ENCODE peak calls at places on chromosomes 7 and 10, in seven cellular contexts. E is transverse colon, F is mesothelial cell of epicardium, K is Peyer's patch, P is pancreas, G is fibroblast of lung, Y is AG10803. J is an unnamed sample.

GRCh38 chr7:5525271-5526189 is 101.9 kb upstream of the TNRC18 start:
- DNase-seq in E (peak), P (no peak), Y (peak), K (no peak), F (no peak), G (peak), J (no peak)

GRCh38 chr7:68176974-68177373 is 1180.3 kb downstream of the TYW1 start:
- DNase-seq in F (peak), K (no peak), E (no peak), P (no peak), Y (peak), G (peak), J (peak)

GRCh38 chr7:23863209-23863798 is 153.3 kb downstream of the STK31 start:
- DNase-seq in F (no peak), G (peak), P (no peak), Y (peak), E (no peak), K (no peak), J (no peak)

GRCh38 chr10:49297818-49298665 is 928 bp upstream of the C10orf71 start:
- DNase-seq in G (no peak), F (no peak), K (no peak), Y (no peak), E (no peak), P (no peak), J (no peak)

GRCh38 chr10:89466599-89467035 is 52.2 kb downstream of the IFIT5 start:
- DNase-seq in P (no peak), F (peak), E (no peak), K (no peak), Y (peak), G (peak), J (no peak)

GRCh38 chr7:134179321-134179720 is 52.2 kb downstream of the LRGUK start:
- DNase-seq in E (no peak), F (no peak), P (no peak), G (no peak), K (no peak), Y (no peak), J (no peak)

GRCh38 chr7:101941481-101942383 is 124.3 kb downstream of the CUX1 start:
- DNase-seq in G (peak), F (no peak), P (no peak), E (peak), Y (peak), K (no peak), J (no peak)

GRCh38 chr7:24834150-24834798 is 77.0 kb upstream of the GSDME start:
- DNase-seq in E (peak), K (peak), P (no peak), G (no peak), F (no peak), Y (no peak), J (no peak)

GRCh38 chr7:92634125-92634710 is 44.0 kb upstream of the FAM133B start:
- DNase-seq in G (peak), F (no peak), E (no peak), Y (peak), K (no peak), P (no peak), J (no peak)

GRCh38 chr10:50567384-50567783 is 56.4 kb downstream of the SGMS1 start:
- DNase-seq in F (no peak), E (no peak), K (no peak), G (no peak), Y (no peak), P (peak), J (no peak)

GRCh38 chr7:73703985-73704639 is 15.4 kb downstream of the STX1A start:
- DNase-seq in P (peak), F (peak), E (peak), G (peak), K (peak), Y (no peak), J (peak)

GRCh38 chr10:7003821-7004220 is 407.0 kb downstream of the SFMBT2 start:
- DNase-seq in Y (no peak), P (no peak), E (no peak), G (no peak), F (no peak), K (no peak), J (no peak)

GRCh38 chr7:149877890-149878522 is 4.2 kb downstream of the ATP6V0E2 start:
- DNase-seq in K (no peak), F (no peak), E (no peak), P (peak), G (no peak), Y (no peak), J (no peak)

GRCh38 chr10:74419491-74420466 is 268.8 kb downstream of the ADK start:
- DNase-seq in E (peak), K (no peak), G (peak), Y (peak), P (no peak), F (no peak), J (no peak)

GRCh38 chr7:131488361-131488760 is 68.1 kb downstream of the PODXL start:
- DNase-seq in E (no peak), P (no peak), Y (no peak), G (no peak), F (no peak), K (no peak), J (no peak)
- TF ChIP-seq CTCF in E (peak), P (no peak), Y (peak), G (peak), F (peak), K (no peak), J (peak)

GRCh38 chr10:12252882-12253546 is 57.0 kb downstream of the CDC123 start:
- DNase-seq in K (peak), P (no peak), E (peak), F (no peak), G (peak), Y (peak), J (no peak)

GRCh38 chr10:12255048-12255447 is 59.1 kb downstream of the CDC123 start:
- DNase-seq in K (no peak), G (no peak), Y (no peak), P (no peak), E (no peak), F (no peak), J (no peak)

GRCh38 chr10:12250181-12250580 is 54.2 kb downstream of the CDC123 start:
- DNase-seq in F (no peak), E (no peak), K (no peak), P (no peak), G (no peak), Y (no peak), J (no peak)

DNA sequence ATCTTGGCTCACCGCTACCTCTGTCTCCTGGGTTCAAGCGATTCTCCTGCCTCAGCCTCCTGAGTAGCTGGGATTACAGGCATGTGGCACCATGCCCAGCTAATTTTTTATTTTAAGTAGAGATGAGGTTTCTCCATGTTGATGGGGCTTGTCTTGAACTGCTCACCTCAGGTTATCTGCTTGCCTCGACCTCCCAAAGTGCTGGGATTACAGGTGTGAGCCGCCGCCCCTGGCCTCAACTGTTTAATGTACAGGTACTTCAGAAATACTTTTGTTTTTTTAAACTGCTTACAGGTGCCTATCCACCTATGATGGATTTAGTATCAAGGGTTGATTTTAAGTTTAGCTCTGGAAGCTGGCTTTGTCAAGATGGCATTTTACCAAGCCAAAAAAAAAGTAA is 55.6 kb downstream of the CDC123 start:
- DNase-seq in P (no peak), Y (no peak), E (no peak), F (no peak), K (no peak), G (no peak), J (no peak)
- TF ChIP-seq CTCF in P (no peak), Y (no peak), E (no peak), F (no peak), K (no peak), G (no peak), J (no peak)

DNA sequence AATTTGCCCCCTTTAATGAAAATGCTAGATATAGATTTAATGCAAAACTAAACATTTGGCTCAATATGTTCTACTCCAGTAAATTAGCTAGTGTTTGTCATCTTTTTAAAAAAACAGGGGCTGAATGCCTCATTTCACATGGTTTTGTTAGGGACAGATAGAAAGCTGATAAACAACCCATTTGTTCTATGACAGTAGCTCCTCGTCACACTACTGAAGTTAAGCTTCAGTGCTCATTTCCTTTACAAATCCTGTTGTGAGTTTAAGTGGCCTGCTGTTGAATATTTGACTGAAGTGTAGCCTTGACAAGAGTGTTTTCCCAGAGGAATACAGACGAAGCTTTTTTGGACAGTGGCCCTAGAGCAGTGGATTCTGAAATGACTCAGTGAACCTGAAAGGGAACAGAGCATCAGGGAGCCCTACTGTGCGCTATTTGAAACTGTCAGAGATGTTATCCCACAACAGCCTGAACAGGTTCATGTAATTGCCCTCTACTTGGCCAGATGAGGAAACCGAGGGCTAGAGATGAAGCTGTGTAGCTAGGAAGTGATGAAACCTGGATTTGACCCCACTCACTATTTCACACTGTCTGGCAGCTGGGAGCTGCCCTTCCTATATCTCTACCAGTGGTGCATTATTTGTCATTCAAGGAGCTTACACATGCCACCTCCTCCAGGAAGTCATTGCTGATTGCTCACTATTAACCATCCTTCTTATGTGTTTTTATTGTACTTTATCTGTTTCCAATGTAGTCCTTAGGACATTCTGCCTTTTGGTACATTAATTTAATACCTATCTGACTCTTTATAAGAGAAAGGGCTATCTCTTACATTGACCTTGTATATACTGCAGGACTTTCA is 30.8 kb downstream of the HHEX start:
- DNase-seq in F (no peak), Y (no peak), K (no peak), G (no peak), P (no peak), E (no peak), J (no peak)
- TF ChIP-seq CTCF in F (no peak), Y (no peak), K (no peak), G (no peak), P (no peak), E (no peak), J (no peak)

GRCh38 chr7:29807179-29807841 is 1.0 kb downstream of the WIPF3 start:
- DNase-seq in Y (peak), E (peak), G (no peak), P (peak), K (no peak), F (peak), J (peak)
- TF ChIP-seq CTCF in Y (no peak), E (peak), G (no peak), P (no peak), K (no peak), F (no peak), J (peak)

GRCh38 chr10:35881320-35881719 is 239.2 kb upstream of the FZD8 start:
- DNase-seq in P (no peak), G (no peak), Y (no peak), E (no peak), F (no peak), K (no peak), J (no peak)

GRCh38 chr10:35885076-35885475 is 243.0 kb upstream of the FZD8 start:
- DNase-seq in G (no peak), F (no peak), K (no peak), Y (no peak), P (no peak), E (no peak), J (no peak)

GRCh38 chr10:35884657-35885071 is 242.6 kb upstream of the FZD8 start:
- DNase-seq in P (no peak), E (no peak), Y (no peak), G (no peak), K (no peak), F (no peak), J (no peak)

GRCh38 chr10:35887686-35888085 is 245.6 kb upstream of the FZD8 start:
- DNase-seq in G (no peak), P (no peak), Y (no peak), F (no peak), E (peak), K (no peak), J (no peak)

DNA sequence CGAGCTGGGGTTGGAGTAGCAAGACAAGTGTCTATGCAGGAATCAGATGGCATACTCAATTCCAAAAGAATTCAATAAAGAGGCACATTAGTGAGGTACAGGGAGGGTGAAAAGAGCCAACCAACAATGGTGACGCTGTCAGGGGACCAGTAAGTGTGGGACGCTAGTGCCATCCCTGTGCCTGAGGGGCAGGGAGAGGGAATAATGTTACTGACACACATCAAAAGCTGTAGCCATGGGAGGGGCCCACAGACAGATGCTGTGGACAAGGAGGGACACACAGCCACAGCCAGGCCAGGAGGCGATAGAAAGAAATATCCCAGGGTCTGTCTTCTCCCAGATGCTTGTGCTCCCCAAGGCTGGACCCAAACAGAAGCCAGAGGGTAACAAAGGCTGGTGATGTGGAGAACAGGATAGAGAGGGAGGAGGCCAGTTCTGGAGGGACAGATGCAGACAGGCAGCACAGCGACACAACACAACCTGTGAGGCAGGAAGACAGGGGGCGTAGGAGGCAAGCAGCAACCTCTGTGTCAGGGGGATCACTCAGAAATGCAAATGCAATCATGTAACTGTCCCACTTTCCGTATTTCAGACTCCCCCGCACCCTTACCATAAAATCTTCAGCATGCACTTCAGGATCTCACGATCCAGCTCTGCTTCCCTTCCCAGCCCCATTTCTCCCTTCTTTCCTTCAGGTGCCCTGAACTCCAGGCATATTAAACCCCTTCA is 240.5 kb upstream of the FZD8 start:
- DNase-seq in P (no peak), E (no peak), Y (no peak), K (no peak), F (no peak), G (no peak), J (no peak)
- TF ChIP-seq CTCF in P (no peak), E (no peak), Y (no peak), K (no peak), F (no peak), G (no peak), J (no peak)

GRCh38 chr10:79054203-79055099 is 14.3 kb upstream of the ZMIZ1 start:
- DNase-seq in K (no peak), Y (no peak), F (no peak), G (no peak), P (peak), E (peak), J (no peak)
- TF ChIP-seq CTCF in K (no peak), Y (no peak), F (no peak), G (no peak), P (no peak), E (no peak), J (no peak)

GRCh38 chr10:93461807-93462178 is 20.3 kb downstream of the MYOF start:
- DNase-seq in G (no peak), E (no peak), P (no peak), F (no peak), K (no peak), Y (peak), J (no peak)
- TF ChIP-seq CTCF in G (no peak), E (no peak), P (no peak), F (no peak), K (no peak), Y (no peak), J (no peak)

GRCh38 chr7:22610871-22611757 is 111.1 kb upstream of the STEAP1B start:
- DNase-seq in P (no peak), E (no peak), G (peak), Y (peak), K (no peak), F (no peak), J (no peak)
- TF ChIP-seq CTCF in P (no peak), E (no peak), G (no peak), Y (no peak), K (no peak), F (no peak), J (no peak)

GRCh38 chr10:86583983-86584382 is 62.4 kb upstream of the WAPL start:
- DNase-seq in Y (no peak), E (no peak), K (no peak), P (no peak), G (no peak), F (no peak), J (no peak)
- TF ChIP-seq CTCF in Y (no peak), E (no peak), K (no peak), P (no peak), G (no peak), F (no peak), J (no peak)